ENCODE peak calls at places on chromosomes 16 and 17, in four cellular contexts. H, Y, R and J are unnamed samples.
A peak's percentile ranks its signal among the peaks of the same experiment; 100 is the strongest.

GRCh38 chr17:41666336-41666680 is 22.4 kb upstream of the EIF1 start:
- DNase-seq in H (peak; percentile 27), Y (no peak), R (no peak), J (no peak)

GRCh38 chr16:80694950-80695471 is 109.4 kb downstream of the CDYL2 start:
- DNase-seq in H (no peak), Y (no peak), R (no peak), J (no peak)

GRCh38 chr16:14565688-14566025 is 64.4 kb downstream of the PARN start:
- DNase-seq in H (no peak), Y (no peak), R (no peak), J (no peak)

GRCh38 chr16:48155926-48156789 is at the start of gene ABCC12:
- DNase-seq in H (no peak), Y (no peak), R (no peak), J (no peak)

GRCh38 chr16:65769055-65769465 is 597.4 kb upstream of the CDH5 start:
- DNase-seq in H (no peak), Y (peak; percentile 27), R (no peak), J (no peak)

GRCh38 chr16:72705806-72706205 is 342.1 kb downstream of the ZFHX3 start:
- DNase-seq in H (no peak), Y (no peak), R (no peak), J (no peak)

GRCh38 chr16:28999577-28999976 is 14.7 kb downstream of the LAT start:
- DNase-seq in H (no peak), Y (no peak), R (no peak), J (no peak)

GRCh38 chr17:82338858-82339633 is 5.5 kb upstream of the SECTM1 start:
- DNase-seq in H (no peak), Y (peak; percentile 47), R (no peak), J (no peak)

GRCh38 chr17:40348562-40349476 is 15.7 kb downstream of the GJD3 start:
- DNase-seq in H (peak; percentile 70), Y (no peak), R (no peak), J (peak; percentile 23)

GRCh38 chr16:30070490-30070889 is 4.9 kb downstream of the ALDOA start:
- DNase-seq in H (no peak), Y (no peak), R (no peak), J (no peak)

GRCh38 chr16:4976079-4976478 is 17.9 kb downstream of the SEC14L5 start:
- DNase-seq in H (no peak), Y (no peak), R (no peak), J (no peak)

GRCh38 chr16:55225972-55226542 is 97.9 kb upstream of the IRX6 start:
- DNase-seq in H (no peak), Y (no peak), R (no peak), J (no peak)

GRCh38 chr17:77608431-77608830 is 350.1 kb upstream of the TNRC6C start:
- DNase-seq in H (no peak), Y (no peak), R (no peak), J (no peak)

GRCh38 chr16:50197582-50197981 is 44.5 kb downstream of the TENT4B start:
- DNase-seq in H (no peak), Y (no peak), R (no peak), J (no peak)

GRCh38 chr17:78641243-78641642 is 64.0 kb upstream of the DNAH17 start:
- DNase-seq in H (no peak), Y (no peak), R (no peak), J (no peak)

GRCh38 chr16:69500496-69500895 is 65.3 kb upstream of the NFAT5 start:
- DNase-seq in H (no peak), Y (no peak), R (no peak), J (no peak)

GRCh38 chr17:35568561-35568960 is 7.9 kb upstream of the SLFN14 start:
- DNase-seq in H (no peak), Y (peak; percentile 36), R (no peak), J (no peak)

GRCh38 chr17:164536-165235 is 16.8 kb downstream of the DOC2B start:
- DNase-seq in H (no peak), Y (peak; percentile 78), R (no peak), J (peak; percentile 42)

GRCh38 chr17:47272491-47272890 is 18.9 kb downstream of the ITGB3 start:
- DNase-seq in H (no peak), Y (no peak), R (no peak), J (no peak)

GRCh38 chr16:27429330-27429871 is 27.4 kb downstream of the IL21R start:
- DNase-seq in H (no peak), Y (peak; percentile 6), R (no peak), J (no peak)

GRCh38 chr16:4176794-4177438 is 60.7 kb upstream of the ADCY9 start:
- DNase-seq in H (no peak), Y (no peak), R (no peak), J (no peak)

GRCh38 chr16:86026136-86026905 is 127.4 kb downstream of the IRF8 start:
- DNase-seq in H (no peak), Y (no peak), R (no peak), J (no peak)

GRCh38 chr16:9075299-9076071 is 16.0 kb upstream of the HAPSTR1 start:
- DNase-seq in H (no peak), Y (no peak), R (no peak), J (no peak)

GRCh38 chr16:9077001-9077809 is 14.2 kb upstream of the HAPSTR1 start:
- DNase-seq in H (no peak), Y (no peak), R (no peak), J (no peak)

GRCh38 chr16:9068886-9069285 is 22.6 kb upstream of the HAPSTR1 start:
- DNase-seq in H (no peak), Y (no peak), R (no peak), J (no peak)

GRCh38 chr16:9070295-9070694 is 21.1 kb upstream of the HAPSTR1 start:
- DNase-seq in H (no peak), Y (no peak), R (no peak), J (no peak)

DNA sequence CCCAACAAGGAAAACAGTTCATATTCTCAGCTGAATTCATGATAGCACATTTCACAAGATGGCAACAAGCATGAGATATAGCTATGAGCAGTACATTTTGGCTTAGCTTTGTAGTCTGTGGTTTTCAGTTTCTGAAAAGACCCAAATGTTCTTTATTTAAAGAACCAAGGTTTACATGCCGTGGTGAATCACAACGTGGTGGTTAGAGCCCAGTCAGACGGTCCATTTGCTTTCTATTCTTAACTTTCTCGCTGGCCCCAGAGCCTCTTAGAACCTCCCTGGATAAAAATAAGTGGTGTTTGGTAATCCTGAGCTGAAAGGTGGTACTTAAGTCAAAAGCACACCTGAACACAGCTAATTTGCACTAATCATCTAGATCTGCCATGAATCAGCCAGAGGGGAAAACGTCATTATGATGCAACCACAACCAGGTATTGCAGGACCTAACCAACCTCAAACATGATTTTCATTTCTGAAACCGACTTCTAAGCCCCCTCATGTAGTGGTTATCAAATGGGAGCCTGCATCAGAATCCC is 18.6 kb upstream of the HAPSTR1 start:
- DNase-seq in H (no peak), Y (no peak), R (no peak), J (no peak)
- H3K27ac ChIP-seq in H (no peak overlapping the region), Y (no peak overlapping the region), R (no peak overlapping the region), J (no peak overlapping the region)

GRCh38 chr17:1386265-1386664 is 13.8 kb downstream of the YWHAE start:
- DNase-seq in H (no peak), Y (no peak), R (no peak), J (no peak)
- H3K27ac ChIP-seq in H (peak overlapping the region; percentile 51), Y (no peak overlapping the region), R (peak overlapping the region; percentile 56), J (no peak overlapping the region)

GRCh38 chr17:68701046-68701445 is 99.9 kb upstream of the FAM20A start:
- DNase-seq in H (no peak), Y (no peak), R (no peak), J (no peak)

GRCh38 chr17:68695659-68696058 is 94.5 kb upstream of the FAM20A start:
- DNase-seq in H (no peak), Y (no peak), R (no peak), J (no peak)

GRCh38 chr17:68700391-68700790 is 99.2 kb upstream of the FAM20A start:
- DNase-seq in H (no peak), Y (no peak), R (no peak), J (no peak)

GRCh38 chr17:68697850-68698313 is 96.7 kb upstream of the FAM20A start:
- DNase-seq in H (peak; percentile 27), Y (no peak), R (no peak), J (no peak)

DNA sequence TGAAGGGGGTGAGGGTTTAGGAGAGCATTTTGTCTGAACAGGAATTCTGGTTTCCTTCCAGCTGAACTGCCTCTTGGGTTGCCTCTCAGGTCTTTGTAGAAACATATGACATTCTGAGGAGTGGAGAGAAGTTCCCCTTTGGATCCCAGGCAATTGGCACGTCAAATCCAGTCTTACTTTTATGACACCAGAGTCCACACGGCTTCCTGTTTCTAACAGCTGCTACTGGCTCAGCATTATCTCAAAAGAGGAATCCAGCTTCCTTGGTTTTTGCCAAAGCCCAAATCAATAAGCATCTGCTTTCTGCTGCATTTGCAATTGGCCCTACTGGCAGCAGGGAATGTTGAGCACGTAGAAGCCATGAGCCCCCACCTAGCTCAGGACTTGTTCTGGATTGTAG is 97.6 kb upstream of the FAM20A start:
- DNase-seq in H (no peak), Y (peak; percentile 24), R (no peak), J (no peak)
- H3K27ac ChIP-seq in H (no peak overlapping the region), Y (no peak overlapping the region), R (peak overlapping the region; percentile 55), J (no peak overlapping the region)

GRCh38 chr17:7017827-7018200 is 5.0 kb upstream of the BCL6B start:
- DNase-seq in H (no peak), Y (no peak), R (no peak), J (no peak)
- H3K27ac ChIP-seq in H (peak overlapping the region; percentile 80), Y (peak overlapping the region; percentile 95), R (peak overlapping the region; percentile 98), J (peak overlapping the region; percentile 54)

GRCh38 chr17:32503251-32504165 is 16.7 kb downstream of the CDK5R1 start:
- DNase-seq in H (no peak), Y (no peak), R (no peak), J (no peak)
- H3K27ac ChIP-seq in H (no peak overlapping the region), Y (no peak overlapping the region), R (peak overlapping the region; percentile 54), J (no peak overlapping the region)

DNA sequence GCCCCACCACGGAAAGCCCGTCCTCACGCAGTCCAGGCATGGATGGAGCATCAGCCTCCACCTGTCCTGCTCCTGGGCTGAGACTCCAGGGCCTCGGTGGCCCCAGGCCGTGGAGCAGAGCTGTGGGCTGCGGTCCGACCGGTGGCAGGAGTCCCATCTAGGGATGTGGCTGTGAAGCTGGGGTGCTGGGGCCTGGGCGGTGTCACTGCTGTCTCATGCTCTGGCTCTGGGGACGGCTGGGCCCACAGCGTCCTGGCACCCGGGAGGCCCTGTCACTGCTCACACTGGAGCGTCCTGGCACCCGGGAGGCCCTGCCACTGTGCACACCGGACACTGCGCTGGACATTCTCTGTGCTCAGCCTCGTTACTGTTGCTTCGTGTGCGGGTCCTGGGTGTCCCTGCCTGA is 8.4 kb downstream of the BAIAP2 start:
- DNase-seq in H (no peak), Y (no peak), R (no peak), J (no peak)
- H3K27ac ChIP-seq in H (peak overlapping the region; percentile 48), Y (peak overlapping the region; percentile 74), R (peak overlapping the region; percentile 88), J (no peak overlapping the region)